ENCODE peak calls at places on chromosomes 7 and 10, in nine cellular contexts. One of them, this sample, is unnamed.
A peak's percentile ranks its signal among the peaks of the same experiment; 100 is the strongest.

GRCh38 chr10:67779455-67780205 is 58.4 kb downstream of the DNAJC12 start:
- DNase-seq in lower leg skin: peak; percentile 67
- DNase-seq in stimulated activated CD8-positive, alpha-beta memory T cell treated with anti-CD3 and anti-CD28 coated beads, Interleukin-12 subunit alpha, Interleukin-12 subunit beta, amount 100 ng/mL, for 1 hour: peak; percentile 60
- DNase-seq in stimulated activated CD4-positive, alpha-beta T cell treated with anti-CD3 and anti-CD28 coated beads, Interleukin-12 subunit alpha, Interleukin-12 subunit beta, amount 100 ng/mL, for 48 hours: peak; percentile 29
- DNase-seq in HT1080: peak; percentile 67
- DNase-seq in germinal center: peak; percentile 61
- DNase-seq in T-cell: peak; percentile 71
- DNase-seq in Caco-2: peak; percentile 88
- DNase-seq in aorta: no peak
- DNase-seq in this sample: peak; percentile 79

GRCh38 chr10:131810805-131811137 is 90.0 kb upstream of the PPP2R2D start:
- DNase-seq in lower leg skin: no peak
- DNase-seq in stimulated activated CD8-positive, alpha-beta memory T cell treated with anti-CD3 and anti-CD28 coated beads, Interleukin-12 subunit alpha, Interleukin-12 subunit beta, amount 100 ng/mL, for 1 hour: no peak
- DNase-seq in stimulated activated CD4-positive, alpha-beta T cell treated with anti-CD3 and anti-CD28 coated beads, Interleukin-12 subunit alpha, Interleukin-12 subunit beta, amount 100 ng/mL, for 48 hours: no peak
- DNase-seq in HT1080: no peak
- DNase-seq in germinal center: no peak
- DNase-seq in T-cell: no peak
- DNase-seq in Caco-2: no peak
- DNase-seq in aorta: peak; percentile 51
- DNase-seq in this sample: peak; percentile 26

GRCh38 chr7:151080091-151080521 is 503 bp downstream of the FASTK start:
- DNase-seq in lower leg skin: no peak
- DNase-seq in stimulated activated CD8-positive, alpha-beta memory T cell treated with anti-CD3 and anti-CD28 coated beads, Interleukin-12 subunit alpha, Interleukin-12 subunit beta, amount 100 ng/mL, for 1 hour: no peak
- DNase-seq in stimulated activated CD4-positive, alpha-beta T cell treated with anti-CD3 and anti-CD28 coated beads, Interleukin-12 subunit alpha, Interleukin-12 subunit beta, amount 100 ng/mL, for 48 hours: no peak
- DNase-seq in HT1080: no peak
- DNase-seq in germinal center: no peak
- DNase-seq in T-cell: no peak
- DNase-seq in Caco-2: peak; percentile 44
- DNase-seq in aorta: peak; percentile 78
- DNase-seq in this sample: peak; percentile 70

GRCh38 chr10:77774940-77775391 is 137.4 kb upstream of the KCNMA1 start:
- DNase-seq in lower leg skin: no peak
- DNase-seq in stimulated activated CD8-positive, alpha-beta memory T cell treated with anti-CD3 and anti-CD28 coated beads, Interleukin-12 subunit alpha, Interleukin-12 subunit beta, amount 100 ng/mL, for 1 hour: no peak
- DNase-seq in stimulated activated CD4-positive, alpha-beta T cell treated with anti-CD3 and anti-CD28 coated beads, Interleukin-12 subunit alpha, Interleukin-12 subunit beta, amount 100 ng/mL, for 48 hours: no peak
- DNase-seq in HT1080: no peak
- DNase-seq in germinal center: no peak
- DNase-seq in T-cell: no peak
- DNase-seq in Caco-2: no peak
- DNase-seq in aorta: no peak
- DNase-seq in this sample: peak; percentile 45

GRCh38 chr7:29123611-29124190 is 22.6 kb downstream of the CPVL start:
- DNase-seq in lower leg skin: no peak
- DNase-seq in stimulated activated CD8-positive, alpha-beta memory T cell treated with anti-CD3 and anti-CD28 coated beads, Interleukin-12 subunit alpha, Interleukin-12 subunit beta, amount 100 ng/mL, for 1 hour: no peak
- DNase-seq in stimulated activated CD4-positive, alpha-beta T cell treated with anti-CD3 and anti-CD28 coated beads, Interleukin-12 subunit alpha, Interleukin-12 subunit beta, amount 100 ng/mL, for 48 hours: no peak
- DNase-seq in HT1080: no peak
- DNase-seq in germinal center: no peak
- DNase-seq in T-cell: no peak
- DNase-seq in Caco-2: no peak
- DNase-seq in aorta: no peak
- DNase-seq in this sample: no peak

GRCh38 chr7:134480730-134481129 is 21.8 kb upstream of the AKR1B1 start:
- DNase-seq in lower leg skin: no peak
- DNase-seq in stimulated activated CD8-positive, alpha-beta memory T cell treated with anti-CD3 and anti-CD28 coated beads, Interleukin-12 subunit alpha, Interleukin-12 subunit beta, amount 100 ng/mL, for 1 hour: no peak
- DNase-seq in stimulated activated CD4-positive, alpha-beta T cell treated with anti-CD3 and anti-CD28 coated beads, Interleukin-12 subunit alpha, Interleukin-12 subunit beta, amount 100 ng/mL, for 48 hours: no peak
- DNase-seq in HT1080: peak; percentile 82
- DNase-seq in germinal center: no peak
- DNase-seq in T-cell: no peak
- DNase-seq in Caco-2: no peak
- DNase-seq in aorta: no peak
- DNase-seq in this sample: peak; percentile 68

GRCh38 chr7:86747698-86748097 is 104.0 kb downstream of the GRM3 start:
- DNase-seq in lower leg skin: no peak
- DNase-seq in stimulated activated CD8-positive, alpha-beta memory T cell treated with anti-CD3 and anti-CD28 coated beads, Interleukin-12 subunit alpha, Interleukin-12 subunit beta, amount 100 ng/mL, for 1 hour: no peak
- DNase-seq in stimulated activated CD4-positive, alpha-beta T cell treated with anti-CD3 and anti-CD28 coated beads, Interleukin-12 subunit alpha, Interleukin-12 subunit beta, amount 100 ng/mL, for 48 hours: no peak
- DNase-seq in HT1080: no peak
- DNase-seq in germinal center: no peak
- DNase-seq in T-cell: no peak
- DNase-seq in Caco-2: no peak
- DNase-seq in aorta: no peak
- DNase-seq in this sample: no peak

GRCh38 chr7:143305423-143306070 is 10.4 kb upstream of the CLCN1 start:
- DNase-seq in lower leg skin: peak; percentile 57
- DNase-seq in stimulated activated CD8-positive, alpha-beta memory T cell treated with anti-CD3 and anti-CD28 coated beads, Interleukin-12 subunit alpha, Interleukin-12 subunit beta, amount 100 ng/mL, for 1 hour: peak; percentile 56
- DNase-seq in stimulated activated CD4-positive, alpha-beta T cell treated with anti-CD3 and anti-CD28 coated beads, Interleukin-12 subunit alpha, Interleukin-12 subunit beta, amount 100 ng/mL, for 48 hours: peak; percentile 59
- DNase-seq in HT1080: no peak
- DNase-seq in germinal center: peak; percentile 35
- DNase-seq in T-cell: peak; percentile 60
- DNase-seq in Caco-2: peak; percentile 83
- DNase-seq in aorta: peak; percentile 88
- DNase-seq in this sample: peak; percentile 92

GRCh38 chr7:926061-927030 is 28.1 kb downstream of the ADAP1 start:
- DNase-seq in lower leg skin: no peak
- DNase-seq in stimulated activated CD8-positive, alpha-beta memory T cell treated with anti-CD3 and anti-CD28 coated beads, Interleukin-12 subunit alpha, Interleukin-12 subunit beta, amount 100 ng/mL, for 1 hour: no peak
- DNase-seq in stimulated activated CD4-positive, alpha-beta T cell treated with anti-CD3 and anti-CD28 coated beads, Interleukin-12 subunit alpha, Interleukin-12 subunit beta, amount 100 ng/mL, for 48 hours: no peak
- DNase-seq in HT1080: no peak
- DNase-seq in germinal center: no peak
- DNase-seq in T-cell: no peak
- DNase-seq in Caco-2: no peak
- DNase-seq in aorta: peak; percentile 57
- DNase-seq in this sample: no peak

GRCh38 chr7:122303971-122304603 is 463 bp downstream of the FEZF1 start:
- DNase-seq in lower leg skin: no peak
- DNase-seq in stimulated activated CD8-positive, alpha-beta memory T cell treated with anti-CD3 and anti-CD28 coated beads, Interleukin-12 subunit alpha, Interleukin-12 subunit beta, amount 100 ng/mL, for 1 hour: no peak
- DNase-seq in stimulated activated CD4-positive, alpha-beta T cell treated with anti-CD3 and anti-CD28 coated beads, Interleukin-12 subunit alpha, Interleukin-12 subunit beta, amount 100 ng/mL, for 48 hours: no peak
- DNase-seq in HT1080: no peak
- DNase-seq in germinal center: no peak
- DNase-seq in T-cell: no peak
- DNase-seq in Caco-2: no peak
- DNase-seq in aorta: peak; percentile 70
- DNase-seq in this sample: peak; percentile 84